ENCODE peak calls at places on chromosomes 16 and 17, in four cellular contexts. One of them, this sample, is unnamed.

GRCh38 chr16:1054660-1055556 is 17.6 kb upstream of the SSTR5 start:
- DNase-seq in activated CD8-positive, alpha-beta T cell treated with anti-CD3 and anti-CD28 coated beads for 36 hours: peak
- DNase-seq in KBM-7: peak
- DNase-seq in HuH-7.5: peak
- DNase-seq in this sample: peak

GRCh38 chr17:3009411-3009920 is 53.9 kb downstream of the OR1D5 start:
- DNase-seq in KBM-7: no peak
- DNase-seq in HuH-7.5: no peak
- DNase-seq in activated CD8-positive, alpha-beta T cell treated with anti-CD3 and anti-CD28 coated beads for 36 hours: no peak
- DNase-seq in this sample: no peak

GRCh38 chr16:762595-763268 is 2.2 kb downstream of the MSLN start:
- DNase-seq in KBM-7: no peak
- DNase-seq in HuH-7.5: no peak
- DNase-seq in activated CD8-positive, alpha-beta T cell treated with anti-CD3 and anti-CD28 coated beads for 36 hours: no peak
- DNase-seq in this sample: no peak

GRCh38 chr17:15947331-15947730 is 2.4 kb downstream of the ADORA2B start:
- DNase-seq in activated CD8-positive, alpha-beta T cell treated with anti-CD3 and anti-CD28 coated beads for 36 hours: no peak
- DNase-seq in HuH-7.5: no peak
- DNase-seq in KBM-7: no peak
- DNase-seq in this sample: no peak

GRCh38 chr17:17609121-17609520 is 17.6 kb upstream of the PEMT start:
- DNase-seq in HuH-7.5: no peak
- DNase-seq in KBM-7: no peak
- DNase-seq in activated CD8-positive, alpha-beta T cell treated with anti-CD3 and anti-CD28 coated beads for 36 hours: no peak
- DNase-seq in this sample: peak

GRCh38 chr16:82524939-82525338 is 101.8 kb upstream of the CDH13 start:
- DNase-seq in KBM-7: no peak
- DNase-seq in activated CD8-positive, alpha-beta T cell treated with anti-CD3 and anti-CD28 coated beads for 36 hours: no peak
- DNase-seq in HuH-7.5: peak
- DNase-seq in this sample: no peak

GRCh38 chr17:39001703-39002637 is 34.8 kb upstream of the FBXO47 start:
- DNase-seq in KBM-7: peak
- DNase-seq in activated CD8-positive, alpha-beta T cell treated with anti-CD3 and anti-CD28 coated beads for 36 hours: no peak
- DNase-seq in HuH-7.5: no peak
- DNase-seq in this sample: no peak

GRCh38 chr17:9974460-9975381 is 69.7 kb upstream of the RCVRN start:
- DNase-seq in activated CD8-positive, alpha-beta T cell treated with anti-CD3 and anti-CD28 coated beads for 36 hours: no peak
- DNase-seq in HuH-7.5: no peak
- DNase-seq in KBM-7: no peak
- DNase-seq in this sample: no peak

GRCh38 chr17:633641-634091 is 81.0 kb downstream of the VPS53 start:
- DNase-seq in activated CD8-positive, alpha-beta T cell treated with anti-CD3 and anti-CD28 coated beads for 36 hours: no peak
- DNase-seq in HuH-7.5: no peak
- DNase-seq in KBM-7: no peak
- DNase-seq in this sample: no peak

GRCh38 chr16:84643677-84644076 is 4.6 kb upstream of the KLHL36 start:
- DNase-seq in activated CD8-positive, alpha-beta T cell treated with anti-CD3 and anti-CD28 coated beads for 36 hours: no peak
- DNase-seq in HuH-7.5: no peak
- DNase-seq in KBM-7: no peak
- DNase-seq in this sample: no peak

GRCh38 chr16:48620445-48620844 is 10.5 kb upstream of the N4BP1 start:
- DNase-seq in KBM-7: no peak
- DNase-seq in activated CD8-positive, alpha-beta T cell treated with anti-CD3 and anti-CD28 coated beads for 36 hours: no peak
- DNase-seq in HuH-7.5: no peak
- DNase-seq in this sample: no peak

GRCh38 chr16:75011634-75012307 is 12.9 kb downstream of the ZNRF1 start:
- DNase-seq in KBM-7: peak
- DNase-seq in activated CD8-positive, alpha-beta T cell treated with anti-CD3 and anti-CD28 coated beads for 36 hours: peak
- DNase-seq in HuH-7.5: no peak
- DNase-seq in this sample: no peak

GRCh38 chr16:65763640-65764305 is 602.7 kb upstream of the CDH5 start:
- DNase-seq in HuH-7.5: no peak
- DNase-seq in activated CD8-positive, alpha-beta T cell treated with anti-CD3 and anti-CD28 coated beads for 36 hours: no peak
- DNase-seq in KBM-7: peak
- DNase-seq in this sample: no peak

GRCh38 chr16:3023415-3023668 is 400 bp downstream of the HCFC1R1 start:
- DNase-seq in KBM-7: no peak
- DNase-seq in HuH-7.5: no peak
- DNase-seq in activated CD8-positive, alpha-beta T cell treated with anti-CD3 and anti-CD28 coated beads for 36 hours: no peak
- DNase-seq in this sample: no peak

GRCh38 chr16:3170440-3171180 is 17.4 kb upstream of the OR1F1 start:
- DNase-seq in activated CD8-positive, alpha-beta T cell treated with anti-CD3 and anti-CD28 coated beads for 36 hours: peak
- DNase-seq in HuH-7.5: no peak
- DNase-seq in KBM-7: no peak
- DNase-seq in this sample: no peak

GRCh38 chr17:28295677-28296578 is 23.1 kb upstream of the TMEM97 start:
- DNase-seq in KBM-7: no peak
- DNase-seq in HuH-7.5: no peak
- DNase-seq in activated CD8-positive, alpha-beta T cell treated with anti-CD3 and anti-CD28 coated beads for 36 hours: no peak
- DNase-seq in this sample: no peak

GRCh38 chr17:83067718-83068261 is 11.6 kb upstream of the METRNL start:
- DNase-seq in activated CD8-positive, alpha-beta T cell treated with anti-CD3 and anti-CD28 coated beads for 36 hours: peak
- DNase-seq in HuH-7.5: no peak
- DNase-seq in KBM-7: no peak
- DNase-seq in this sample: no peak

GRCh38 chr17:43732961-43733360 is 25.6 kb downstream of the SOST start:
- DNase-seq in HuH-7.5: no peak
- DNase-seq in activated CD8-positive, alpha-beta T cell treated with anti-CD3 and anti-CD28 coated beads for 36 hours: no peak
- DNase-seq in KBM-7: no peak
- DNase-seq in this sample: no peak

GRCh38 chr16:50742521-50743150 is 750 bp downstream of the CYLD start:
- DNase-seq in KBM-7: peak
- DNase-seq in HuH-7.5: peak
- DNase-seq in activated CD8-positive, alpha-beta T cell treated with anti-CD3 and anti-CD28 coated beads for 36 hours: peak
- DNase-seq in this sample: no peak

GRCh38 chr16:83928341-83929055 is 24.5 kb upstream of the OSGIN1 start:
- DNase-seq in HuH-7.5: peak
- DNase-seq in activated CD8-positive, alpha-beta T cell treated with anti-CD3 and anti-CD28 coated beads for 36 hours: no peak
- DNase-seq in KBM-7: no peak
- DNase-seq in this sample: no peak

GRCh38 chr17:6470146-6470718 is 26.0 kb downstream of the PIMREG start:
- DNase-seq in KBM-7: no peak
- DNase-seq in activated CD8-positive, alpha-beta T cell treated with anti-CD3 and anti-CD28 coated beads for 36 hours: no peak
- DNase-seq in HuH-7.5: no peak
- DNase-seq in this sample: no peak

GRCh38 chr16:13307255-13307654 is 405.9 kb downstream of the SHISA9 start:
- DNase-seq in HuH-7.5: no peak
- DNase-seq in KBM-7: peak
- DNase-seq in activated CD8-positive, alpha-beta T cell treated with anti-CD3 and anti-CD28 coated beads for 36 hours: peak
- DNase-seq in this sample: peak

GRCh38 chr16:27453476-27453825 is 51.5 kb downstream of the IL21R start:
- DNase-seq in activated CD8-positive, alpha-beta T cell treated with anti-CD3 and anti-CD28 coated beads for 36 hours: no peak
- DNase-seq in KBM-7: no peak
- DNase-seq in HuH-7.5: no peak
- DNase-seq in this sample: no peak

GRCh38 chr17:3512512-3513171 is 36.8 kb downstream of the ASPA start:
- DNase-seq in activated CD8-positive, alpha-beta T cell treated with anti-CD3 and anti-CD28 coated beads for 36 hours: no peak
- DNase-seq in KBM-7: no peak
- DNase-seq in HuH-7.5: no peak
- DNase-seq in this sample: no peak

GRCh38 chr16:84121007-84121406 is 4.3 kb upstream of the MBTPS1 start:
- DNase-seq in HuH-7.5: no peak
- DNase-seq in activated CD8-positive, alpha-beta T cell treated with anti-CD3 and anti-CD28 coated beads for 36 hours: no peak
- DNase-seq in KBM-7: no peak
- DNase-seq in this sample: no peak

GRCh38 chr17:6997171-6997570 is 1.3 kb downstream of the ALOX12 start:
- DNase-seq in activated CD8-positive, alpha-beta T cell treated with anti-CD3 and anti-CD28 coated beads for 36 hours: no peak
- DNase-seq in HuH-7.5: no peak
- DNase-seq in KBM-7: no peak
- DNase-seq in this sample: no peak

GRCh38 chr17:50519141-50519834 is 11.0 kb downstream of the MYCBPAP start:
- DNase-seq in activated CD8-positive, alpha-beta T cell treated with anti-CD3 and anti-CD28 coated beads for 36 hours: no peak
- DNase-seq in HuH-7.5: no peak
- DNase-seq in KBM-7: no peak
- DNase-seq in this sample: no peak

GRCh38 chr17:80917716-80918560 is 73.7 kb upstream of the CHMP6 start:
- DNase-seq in activated CD8-positive, alpha-beta T cell treated with anti-CD3 and anti-CD28 coated beads for 36 hours: no peak
- DNase-seq in KBM-7: no peak
- DNase-seq in HuH-7.5: no peak
- DNase-seq in this sample: no peak

GRCh38 chr17:17180141-17180603 is 26.0 kb downstream of the PLD6 start:
- DNase-seq in KBM-7: no peak
- DNase-seq in activated CD8-positive, alpha-beta T cell treated with anti-CD3 and anti-CD28 coated beads for 36 hours: peak
- DNase-seq in HuH-7.5: no peak
- DNase-seq in this sample: no peak

GRCh38 chr16:30395155-30395991 is at the start of gene ZNF48:
- DNase-seq in HuH-7.5: peak
- DNase-seq in KBM-7: peak
- DNase-seq in activated CD8-positive, alpha-beta T cell treated with anti-CD3 and anti-CD28 coated beads for 36 hours: peak
- DNase-seq in this sample: peak

GRCh38 chr17:17515921-17516295 is 19.7 kb upstream of the RASD1 start:
- DNase-seq in HuH-7.5: no peak
- DNase-seq in activated CD8-positive, alpha-beta T cell treated with anti-CD3 and anti-CD28 coated beads for 36 hours: peak
- DNase-seq in KBM-7: no peak
- DNase-seq in this sample: no peak

GRCh38 chr16:25550647-25551046 is 141.1 kb upstream of the HS3ST4 start:
- DNase-seq in activated CD8-positive, alpha-beta T cell treated with anti-CD3 and anti-CD28 coated beads for 36 hours: no peak
- DNase-seq in HuH-7.5: no peak
- DNase-seq in KBM-7: no peak
- DNase-seq in this sample: no peak

GRCh38 chr17:29613856-29614255 is 8.9 kb downstream of the CORO6 start:
- DNase-seq in activated CD8-positive, alpha-beta T cell treated with anti-CD3 and anti-CD28 coated beads for 36 hours: no peak
- DNase-seq in KBM-7: no peak
- DNase-seq in HuH-7.5: no peak
- DNase-seq in this sample: no peak

GRCh38 chr16:15035163-15035729 is 20.6 kb downstream of the NTAN1 start:
- DNase-seq in HuH-7.5: no peak
- DNase-seq in activated CD8-positive, alpha-beta T cell treated with anti-CD3 and anti-CD28 coated beads for 36 hours: no peak
- DNase-seq in KBM-7: no peak
- DNase-seq in this sample: no peak

GRCh38 chr17:35684046-35684802 is 47.2 kb upstream of the RASL10B start:
- DNase-seq in HuH-7.5: no peak
- DNase-seq in KBM-7: no peak
- DNase-seq in activated CD8-positive, alpha-beta T cell treated with anti-CD3 and anti-CD28 coated beads for 36 hours: no peak
- DNase-seq in this sample: no peak

GRCh38 chr17:49085565-49086315 is 46.8 kb upstream of the B4GALNT2 start:
- DNase-seq in KBM-7: no peak
- DNase-seq in HuH-7.5: no peak
- DNase-seq in activated CD8-positive, alpha-beta T cell treated with anti-CD3 and anti-CD28 coated beads for 36 hours: no peak
- DNase-seq in this sample: no peak

GRCh38 chr17:43660816-43661493 is 767 bp downstream of the MEOX1 start:
- DNase-seq in KBM-7: no peak
- DNase-seq in activated CD8-positive, alpha-beta T cell treated with anti-CD3 and anti-CD28 coated beads for 36 hours: peak
- DNase-seq in HuH-7.5: no peak
- DNase-seq in this sample: no peak

GRCh38 chr17:28682655-28683054 is 20.6 kb downstream of the SUPT6H start:
- DNase-seq in KBM-7: no peak
- DNase-seq in HuH-7.5: no peak
- DNase-seq in activated CD8-positive, alpha-beta T cell treated with anti-CD3 and anti-CD28 coated beads for 36 hours: no peak
- DNase-seq in this sample: no peak

GRCh38 chr17:39599006-39599664 is 8.6 kb downstream of the NEUROD2 start:
- DNase-seq in HuH-7.5: no peak
- DNase-seq in KBM-7: no peak
- DNase-seq in activated CD8-positive, alpha-beta T cell treated with anti-CD3 and anti-CD28 coated beads for 36 hours: no peak
- DNase-seq in this sample: no peak

This sample was measured in 8988T.